ENCODE peak calls at places on chromosomes 1 and 21, in five cellular contexts. N is caudate nucleus, G is NCI-H146, F is HTR-8/SVneo, J is keratinocyte. R is an unnamed sample.

GRCh38 chr1:82106672-82107071 is 305.9 kb downstream of the ADGRL2 start:
- DNase-seq in J (no peak), N (no peak), G (no peak), F (no peak), R (no peak)

GRCh38 chr1:37606481-37607263 is 10.9 kb upstream of the GNL2 start:
- DNase-seq in F (no peak), N (no peak), G (no peak), J (no peak), R (no peak)

GRCh38 chr21:44987301-44987885 is 47.6 kb downstream of the SLX9 start:
- DNase-seq in G (no peak), J (no peak), F (no peak), N (no peak), R (no peak)

GRCh38 chr1:196608401-196609113 is at the start of gene KCNT2:
- DNase-seq in F (peak; percentile 72), N (peak; percentile 32), J (no peak), G (peak; percentile 91), R (no peak)

GRCh38 chr1:159015440-159015909 is 5.8 kb downstream of the IFI16 start:
- DNase-seq in J (no peak), N (peak; percentile 13), F (peak; percentile 26), G (no peak), R (peak; percentile 28)

GRCh38 chr1:43541141-43541540 is 10.5 kb downstream of the PTPRF start:
- DNase-seq in J (no peak), F (no peak), N (no peak), G (no peak), R (no peak)

GRCh38 chr1:38613996-38614395 is 245.6 kb downstream of the RRAGC start:
- DNase-seq in F (no peak), N (peak; percentile 36), J (no peak), G (no peak), R (no peak)

GRCh38 chr1:48654606-48655210 is 122.0 kb downstream of the BEND5 start:
- DNase-seq in F (no peak), G (peak; percentile 63), J (no peak), N (no peak), R (no peak)

GRCh38 chr1:101026394-101026788 is 807 bp upstream of the DPH5 start:
- DNase-seq in F (no peak), J (no peak), G (no peak), N (no peak), R (no peak)

GRCh38 chr1:159211331-159212136 is 6.9 kb downstream of the ACKR1 start:
- DNase-seq in G (peak; percentile 17), N (peak; percentile 11), J (no peak), F (peak; percentile 24), R (peak; percentile 45)

GRCh38 chr1:27554293-27554692 is 49.7 kb downstream of the AHDC1 start:
- DNase-seq in F (no peak), N (no peak), G (no peak), J (no peak), R (no peak)

GRCh38 chr1:160997323-160998038 is 23.5 kb downstream of the F11R start:
- DNase-seq in N (peak; percentile 6), J (no peak), F (no peak), G (peak; percentile 7), R (no peak)

GRCh38 chr1:234398849-234399381 is 25.7 kb downstream of the COA6 start:
- DNase-seq in F (no peak), N (no peak), G (no peak), J (no peak), R (no peak)

GRCh38 chr1:204263240-204263848 is 49.6 kb upstream of the GOLT1A start:
- DNase-seq in F (no peak), G (no peak), N (no peak), J (no peak), R (no peak)

R was measured in amygdala.